ENCODE peak calls at places on chromosomes 6 and 20, in ten cellular contexts. One of them, this sample, is unnamed.

GRCh38 chr20:25135031-25135430 is 53.1 kb upstream of the VSX1 start:
- DNase-seq in transverse colon: no peak
- DNase-seq in stimulated activated CD8-positive, alpha-beta memory T cell treated with anti-CD3 and anti-CD28 coated beads, Interleukin-15, amount 100 ng/mL, for 1 hour: no peak
- DNase-seq in stimulated activated CD4-positive, alpha-beta T cell treated with anti-CD3 and anti-CD28 coated beads, Interleukin-1b, Interleukin-23, amount 100 ng/mL, for 24 hours: no peak
- DNase-seq in stomach: no peak
- DNase-seq in heart left ventricle: no peak
- DNase-seq in endodermal cell: no peak
- DNase-seq in SHP77: no peak
- DNase-seq in CD8-positive, alpha-beta T cell: no peak
- DNase-seq in PC-9: no peak
- DNase-seq in this sample: no peak

GRCh38 chr6:604579-604978 is 52.3 kb downstream of the HUS1B start:
- DNase-seq in stomach: no peak
- DNase-seq in CD8-positive, alpha-beta T cell: no peak
- DNase-seq in heart left ventricle: no peak
- DNase-seq in endodermal cell: no peak
- DNase-seq in stimulated activated CD4-positive, alpha-beta T cell treated with anti-CD3 and anti-CD28 coated beads, Interleukin-1b, Interleukin-23, amount 100 ng/mL, for 24 hours: no peak
- DNase-seq in SHP77: no peak
- DNase-seq in transverse colon: no peak
- DNase-seq in PC-9: no peak
- DNase-seq in stimulated activated CD8-positive, alpha-beta memory T cell treated with anti-CD3 and anti-CD28 coated beads, Interleukin-15, amount 100 ng/mL, for 1 hour: no peak
- DNase-seq in this sample: no peak

GRCh38 chr6:32244270-32244669 is 20.4 kb upstream of the NOTCH4 start:
- DNase-seq in endodermal cell: no peak
- DNase-seq in stimulated activated CD4-positive, alpha-beta T cell treated with anti-CD3 and anti-CD28 coated beads, Interleukin-1b, Interleukin-23, amount 100 ng/mL, for 24 hours: no peak
- DNase-seq in SHP77: no peak
- DNase-seq in PC-9: no peak
- DNase-seq in stimulated activated CD8-positive, alpha-beta memory T cell treated with anti-CD3 and anti-CD28 coated beads, Interleukin-15, amount 100 ng/mL, for 1 hour: no peak
- DNase-seq in stomach: no peak
- DNase-seq in transverse colon: peak; percentile 19
- DNase-seq in CD8-positive, alpha-beta T cell: no peak
- DNase-seq in heart left ventricle: no peak
- DNase-seq in this sample: no peak

GRCh38 chr6:56959094-56959493 is 4.2 kb downstream of the BEND6 start:
- DNase-seq in endodermal cell: no peak
- DNase-seq in heart left ventricle: no peak
- DNase-seq in stimulated activated CD8-positive, alpha-beta memory T cell treated with anti-CD3 and anti-CD28 coated beads, Interleukin-15, amount 100 ng/mL, for 1 hour: no peak
- DNase-seq in CD8-positive, alpha-beta T cell: no peak
- DNase-seq in SHP77: no peak
- DNase-seq in PC-9: no peak
- DNase-seq in stomach: no peak
- DNase-seq in stimulated activated CD4-positive, alpha-beta T cell treated with anti-CD3 and anti-CD28 coated beads, Interleukin-1b, Interleukin-23, amount 100 ng/mL, for 24 hours: no peak
- DNase-seq in transverse colon: no peak
- DNase-seq in this sample: no peak

GRCh38 chr6:170082067-170082466 is 208.8 kb downstream of the DLL1 start:
- DNase-seq in SHP77: no peak
- DNase-seq in heart left ventricle: no peak
- DNase-seq in CD8-positive, alpha-beta T cell: no peak
- DNase-seq in stimulated activated CD8-positive, alpha-beta memory T cell treated with anti-CD3 and anti-CD28 coated beads, Interleukin-15, amount 100 ng/mL, for 1 hour: no peak
- DNase-seq in stomach: peak; percentile 21
- DNase-seq in PC-9: no peak
- DNase-seq in transverse colon: no peak
- DNase-seq in stimulated activated CD4-positive, alpha-beta T cell treated with anti-CD3 and anti-CD28 coated beads, Interleukin-1b, Interleukin-23, amount 100 ng/mL, for 24 hours: no peak
- DNase-seq in endodermal cell: peak; percentile 35
- DNase-seq in this sample: no peak

GRCh38 chr6:80022803-80023202 is 18.4 kb downstream of the TTK start:
- DNase-seq in stimulated activated CD4-positive, alpha-beta T cell treated with anti-CD3 and anti-CD28 coated beads, Interleukin-1b, Interleukin-23, amount 100 ng/mL, for 24 hours: no peak
- DNase-seq in stomach: no peak
- DNase-seq in stimulated activated CD8-positive, alpha-beta memory T cell treated with anti-CD3 and anti-CD28 coated beads, Interleukin-15, amount 100 ng/mL, for 1 hour: no peak
- DNase-seq in transverse colon: no peak
- DNase-seq in PC-9: no peak
- DNase-seq in CD8-positive, alpha-beta T cell: no peak
- DNase-seq in SHP77: no peak
- DNase-seq in heart left ventricle: no peak
- DNase-seq in endodermal cell: no peak
- DNase-seq in this sample: peak; percentile 4

GRCh38 chr20:62740286-62741141 is 31.9 kb downstream of the NTSR1 start:
- DNase-seq in CD8-positive, alpha-beta T cell: peak; percentile 55
- DNase-seq in stimulated activated CD8-positive, alpha-beta memory T cell treated with anti-CD3 and anti-CD28 coated beads, Interleukin-15, amount 100 ng/mL, for 1 hour: peak; percentile 57
- DNase-seq in PC-9: peak; percentile 82
- DNase-seq in stimulated activated CD4-positive, alpha-beta T cell treated with anti-CD3 and anti-CD28 coated beads, Interleukin-1b, Interleukin-23, amount 100 ng/mL, for 24 hours: peak; percentile 41
- DNase-seq in transverse colon: peak; percentile 47
- DNase-seq in endodermal cell: no peak
- DNase-seq in stomach: peak; percentile 39
- DNase-seq in heart left ventricle: peak; percentile 20
- DNase-seq in SHP77: no peak
- DNase-seq in this sample: peak; percentile 98

GRCh38 chr20:62157387-62158087 is 14.0 kb downstream of the SS18L1 start:
- DNase-seq in endodermal cell: no peak
- DNase-seq in CD8-positive, alpha-beta T cell: no peak
- DNase-seq in heart left ventricle: no peak
- DNase-seq in PC-9: no peak
- DNase-seq in transverse colon: no peak
- DNase-seq in stimulated activated CD8-positive, alpha-beta memory T cell treated with anti-CD3 and anti-CD28 coated beads, Interleukin-15, amount 100 ng/mL, for 1 hour: no peak
- DNase-seq in stimulated activated CD4-positive, alpha-beta T cell treated with anti-CD3 and anti-CD28 coated beads, Interleukin-1b, Interleukin-23, amount 100 ng/mL, for 24 hours: no peak
- DNase-seq in SHP77: no peak
- DNase-seq in stomach: no peak
- DNase-seq in this sample: no peak

GRCh38 chr6:72661408-72661807 is 39.5 kb downstream of the KCNQ5 start:
- DNase-seq in PC-9: no peak
- DNase-seq in stomach: no peak
- DNase-seq in endodermal cell: no peak
- DNase-seq in stimulated activated CD8-positive, alpha-beta memory T cell treated with anti-CD3 and anti-CD28 coated beads, Interleukin-15, amount 100 ng/mL, for 1 hour: no peak
- DNase-seq in transverse colon: no peak
- DNase-seq in heart left ventricle: no peak
- DNase-seq in CD8-positive, alpha-beta T cell: no peak
- DNase-seq in stimulated activated CD4-positive, alpha-beta T cell treated with anti-CD3 and anti-CD28 coated beads, Interleukin-1b, Interleukin-23, amount 100 ng/mL, for 24 hours: no peak
- DNase-seq in SHP77: no peak
- DNase-seq in this sample: no peak

GRCh38 chr20:36404435-36404978 is 98.4 kb downstream of the DLGAP4 start:
- DNase-seq in heart left ventricle: no peak
- DNase-seq in transverse colon: no peak
- DNase-seq in SHP77: no peak
- DNase-seq in CD8-positive, alpha-beta T cell: no peak
- DNase-seq in PC-9: no peak
- DNase-seq in stomach: no peak
- DNase-seq in stimulated activated CD8-positive, alpha-beta memory T cell treated with anti-CD3 and anti-CD28 coated beads, Interleukin-15, amount 100 ng/mL, for 1 hour: no peak
- DNase-seq in stimulated activated CD4-positive, alpha-beta T cell treated with anti-CD3 and anti-CD28 coated beads, Interleukin-1b, Interleukin-23, amount 100 ng/mL, for 24 hours: no peak
- DNase-seq in endodermal cell: no peak
- DNase-seq in this sample: no peak

GRCh38 chr6:70616728-70617260 is 50.1 kb downstream of the SDHAF4 start:
- DNase-seq in SHP77: no peak
- DNase-seq in PC-9: peak; percentile 5
- DNase-seq in stimulated activated CD4-positive, alpha-beta T cell treated with anti-CD3 and anti-CD28 coated beads, Interleukin-1b, Interleukin-23, amount 100 ng/mL, for 24 hours: no peak
- DNase-seq in transverse colon: peak; percentile 14
- DNase-seq in endodermal cell: no peak
- DNase-seq in stimulated activated CD8-positive, alpha-beta memory T cell treated with anti-CD3 and anti-CD28 coated beads, Interleukin-15, amount 100 ng/mL, for 1 hour: no peak
- DNase-seq in heart left ventricle: no peak
- DNase-seq in stomach: no peak
- DNase-seq in CD8-positive, alpha-beta T cell: no peak
- DNase-seq in this sample: no peak

GRCh38 chr6:151242420-151242841 is 2.7 kb downstream of the AKAP12 start:
- DNase-seq in SHP77: no peak
- DNase-seq in stomach: no peak
- DNase-seq in heart left ventricle: no peak
- DNase-seq in PC-9: no peak
- DNase-seq in transverse colon: no peak
- DNase-seq in CD8-positive, alpha-beta T cell: no peak
- DNase-seq in endodermal cell: no peak
- DNase-seq in stimulated activated CD8-positive, alpha-beta memory T cell treated with anti-CD3 and anti-CD28 coated beads, Interleukin-15, amount 100 ng/mL, for 1 hour: no peak
- DNase-seq in stimulated activated CD4-positive, alpha-beta T cell treated with anti-CD3 and anti-CD28 coated beads, Interleukin-1b, Interleukin-23, amount 100 ng/mL, for 24 hours: no peak
- DNase-seq in this sample: no peak

GRCh38 chr6:39818695-39819094 is 26.5 kb downstream of the DAAM2 start:
- DNase-seq in PC-9: no peak
- DNase-seq in SHP77: no peak
- DNase-seq in stomach: no peak
- DNase-seq in transverse colon: no peak
- DNase-seq in stimulated activated CD8-positive, alpha-beta memory T cell treated with anti-CD3 and anti-CD28 coated beads, Interleukin-15, amount 100 ng/mL, for 1 hour: no peak
- DNase-seq in CD8-positive, alpha-beta T cell: no peak
- DNase-seq in endodermal cell: no peak
- DNase-seq in heart left ventricle: no peak
- DNase-seq in stimulated activated CD4-positive, alpha-beta T cell treated with anti-CD3 and anti-CD28 coated beads, Interleukin-1b, Interleukin-23, amount 100 ng/mL, for 24 hours: no peak
- DNase-seq in this sample: no peak